ENCODE peak calls at places on chromosomes 3 and 15, in four cellular contexts. N, G, I and Y are unnamed samples.

GRCh38 chr15:48559270-48559669 is 86.2 kb downstream of the FBN1 start:
- DNase-seq in N (no peak), G (no peak), I (no peak), Y (no peak)

GRCh38 chr15:70415330-70415884 is 317.7 kb upstream of the TLE3 start:
- DNase-seq in N (no peak), G (no peak), I (no peak), Y (no peak)

GRCh38 chr3:89954135-89954534 is 846.7 kb downstream of the EPHA3 start:
- DNase-seq in N (no peak), G (no peak), I (no peak), Y (no peak)

GRCh38 chr15:38129531-38130199 is 123.0 kb upstream of the SPRED1 start:
- DNase-seq in N (peak; percentile 39), G (no peak), I (peak; percentile 7), Y (no peak)

GRCh38 chr15:40894689-40895308 is 549 bp downstream of the VPS18 start:
- DNase-seq in N (no peak), G (no peak), I (peak; percentile 83), Y (peak; percentile 68)

GRCh38 chr15:69012761-69013364 is 1.6 kb upstream of the NOX5 start:
- DNase-seq in N (no peak), G (no peak), I (no peak), Y (no peak)

GRCh38 chr3:148126962-148127361 is 570.7 kb upstream of the AGTR1 start:
- DNase-seq in N (no peak), G (no peak), I (no peak), Y (no peak)

GRCh38 chr15:55712363-55712762 is 30.6 kb downstream of the PRTG start:
- DNase-seq in N (no peak), G (no peak), I (no peak), Y (no peak)

GRCh38 chr15:39886418-39886817 is 33.6 kb downstream of the GPR176 start:
- DNase-seq in N (no peak), G (no peak), I (no peak), Y (no peak)

GRCh38 chr3:134311265-134311664 is 60.6 kb upstream of the RYK start:
- DNase-seq in N (no peak), G (no peak), I (no peak), Y (no peak)

GRCh38 chr3:54988302-54989022 is 60.6 kb upstream of the LRTM1 start:
- DNase-seq in N (no peak), G (peak; percentile 55), I (no peak), Y (no peak)

GRCh38 chr3:169871129-169871886 is 1.6 kb upstream of the LRRC31 start:
- DNase-seq in N (no peak), G (no peak), I (no peak), Y (no peak)

GRCh38 chr15:51227967-51228783 is 110.2 kb downstream of the CYP19A1 start:
- DNase-seq in N (peak; percentile 76), G (no peak), I (peak; percentile 86), Y (peak; percentile 36)

GRCh38 chr3:126515066-126515706 is 2.4 kb downstream of the UROC1 start:
- DNase-seq in N (no peak), G (no peak), I (no peak), Y (no peak)

GRCh38 chr15:44340410-44340809 is 51.9 kb downstream of the GOLM2 start:
- DNase-seq in N (no peak), G (peak; percentile 80), I (no peak), Y (no peak)

DNA sequence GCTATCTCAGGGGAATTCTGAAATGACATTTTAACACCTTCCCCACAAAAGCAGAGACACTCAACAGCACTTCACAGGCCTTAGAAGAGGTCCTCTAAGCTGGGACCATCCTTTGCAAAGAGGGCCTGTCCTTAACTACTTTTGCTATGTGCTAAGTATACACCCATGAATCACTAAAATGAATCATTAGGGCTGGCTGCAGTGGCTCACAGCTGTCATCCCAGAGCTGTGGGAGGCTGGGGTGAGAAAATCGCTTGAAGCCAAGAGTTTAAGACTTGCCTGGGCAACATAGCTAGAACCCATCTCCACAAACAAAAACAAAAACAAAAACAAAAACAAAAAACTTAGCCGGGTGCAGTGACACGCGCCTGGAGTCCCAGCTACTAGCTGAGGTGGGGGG is 53.9 kb upstream of the MELTF start:
- DNase-seq in N (no peak), G (no peak), I (no peak), Y (no peak)
- TF ChIP-seq POLR2AphosphoS5 in N (no peak), G (no peak), I (no peak), Y (no peak)

GRCh38 chr3:164095949-164096348 is 982.3 kb downstream of the SI start:
- DNase-seq in N (no peak), G (no peak), I (no peak), Y (no peak)
- TF ChIP-seq POLR2AphosphoS5 in N (no peak), G (no peak), I (no peak), Y (no peak)

DNA sequence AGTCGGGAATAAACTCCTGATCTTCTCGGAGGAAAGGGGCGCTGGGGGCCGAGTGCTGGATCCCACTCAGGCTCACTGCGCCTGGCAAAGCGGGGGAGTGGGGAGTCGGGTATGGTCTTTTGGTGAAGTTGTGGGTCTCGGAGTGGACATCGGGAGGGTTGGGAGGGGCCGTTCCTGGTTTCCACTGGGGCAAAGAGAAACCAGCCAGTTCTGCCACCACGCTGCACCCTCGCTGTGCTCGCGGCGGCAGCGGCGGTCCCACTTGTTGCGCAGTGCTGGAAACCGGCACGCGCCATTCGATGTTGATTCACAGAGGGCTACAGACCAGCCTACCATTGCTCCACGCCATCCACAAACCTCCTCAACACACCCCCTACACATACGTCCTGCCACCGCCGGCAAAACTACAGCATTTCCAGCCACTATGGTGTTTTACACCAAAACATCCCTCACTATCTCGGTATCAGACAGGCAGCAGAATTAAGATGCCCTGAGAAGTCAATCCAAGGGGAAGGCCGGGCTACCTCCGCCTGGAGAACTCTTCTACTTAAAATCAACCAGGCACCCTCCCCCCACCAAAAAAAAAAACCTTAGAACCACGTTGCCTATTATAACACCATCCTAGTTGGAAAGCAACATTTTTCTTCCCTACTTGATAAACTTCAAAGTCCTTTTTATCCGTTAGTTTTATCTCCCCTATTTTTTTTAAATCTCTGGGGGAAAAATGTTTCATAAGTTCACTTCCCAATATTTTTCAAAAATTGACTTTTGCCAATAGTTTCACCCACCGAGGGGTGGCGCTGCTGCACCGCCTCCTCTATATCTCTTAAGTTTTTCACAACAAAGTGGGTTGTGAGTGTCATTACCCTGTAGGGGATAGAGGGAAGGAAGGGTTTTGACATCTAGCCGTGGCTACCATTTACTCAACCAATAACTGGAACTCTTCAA is 3.6 kb downstream of the BCL6 start:
- DNase-seq in N (no peak), G (no peak), I (peak; percentile 71), Y (no peak)
- TF ChIP-seq POLR2AphosphoS5 in N (no peak), G (no peak), I (no peak), Y (no peak)

GRCh38 chr3:9476935-9477334 is 76.7 kb downstream of the LHFPL4 start:
- DNase-seq in N (no peak), G (no peak), I (no peak), Y (no peak)
- TF ChIP-seq POLR2AphosphoS5 in N (peak; percentile 22), G (no peak), I (peak; percentile 16), Y (no peak)

GRCh38 chr15:33985751-33986150 is 17.5 kb downstream of the CHRM5 start:
- DNase-seq in N (no peak), G (no peak), I (no peak), Y (no peak)

GRCh38 chr15:33987444-33987843 is 19.1 kb downstream of the CHRM5 start:
- DNase-seq in N (no peak), G (no peak), I (no peak), Y (no peak)

GRCh38 chr15:33985287-33985686 is 17.0 kb downstream of the CHRM5 start:
- DNase-seq in N (no peak), G (no peak), I (no peak), Y (no peak)

GRCh38 chr15:33994005-33994615 is 25.8 kb downstream of the CHRM5 start:
- DNase-seq in N (no peak), G (no peak), I (no peak), Y (no peak)

GRCh38 chr15:33988384-33988783 is 20.1 kb downstream of the CHRM5 start:
- DNase-seq in N (no peak), G (no peak), I (no peak), Y (no peak)
- TF ChIP-seq POLR2AphosphoS5 in N (no peak), G (no peak), I (no peak), Y (no peak)

GRCh38 chr15:85727068-85727467 is 67.7 kb downstream of the KLHL25 start:
- DNase-seq in N (no peak), G (no peak), I (no peak), Y (no peak)

GRCh38 chr15:85733415-85733814 is 61.3 kb downstream of the KLHL25 start:
- DNase-seq in N (no peak), G (no peak), I (no peak), Y (no peak)

GRCh38 chr15:85726446-85726845 is 68.3 kb downstream of the KLHL25 start:
- DNase-seq in N (no peak), G (no peak), I (no peak), Y (no peak)

GRCh38 chr15:85725564-85725963 is 69.2 kb downstream of the KLHL25 start:
- DNase-seq in N (no peak), G (no peak), I (no peak), Y (no peak)

DNA sequence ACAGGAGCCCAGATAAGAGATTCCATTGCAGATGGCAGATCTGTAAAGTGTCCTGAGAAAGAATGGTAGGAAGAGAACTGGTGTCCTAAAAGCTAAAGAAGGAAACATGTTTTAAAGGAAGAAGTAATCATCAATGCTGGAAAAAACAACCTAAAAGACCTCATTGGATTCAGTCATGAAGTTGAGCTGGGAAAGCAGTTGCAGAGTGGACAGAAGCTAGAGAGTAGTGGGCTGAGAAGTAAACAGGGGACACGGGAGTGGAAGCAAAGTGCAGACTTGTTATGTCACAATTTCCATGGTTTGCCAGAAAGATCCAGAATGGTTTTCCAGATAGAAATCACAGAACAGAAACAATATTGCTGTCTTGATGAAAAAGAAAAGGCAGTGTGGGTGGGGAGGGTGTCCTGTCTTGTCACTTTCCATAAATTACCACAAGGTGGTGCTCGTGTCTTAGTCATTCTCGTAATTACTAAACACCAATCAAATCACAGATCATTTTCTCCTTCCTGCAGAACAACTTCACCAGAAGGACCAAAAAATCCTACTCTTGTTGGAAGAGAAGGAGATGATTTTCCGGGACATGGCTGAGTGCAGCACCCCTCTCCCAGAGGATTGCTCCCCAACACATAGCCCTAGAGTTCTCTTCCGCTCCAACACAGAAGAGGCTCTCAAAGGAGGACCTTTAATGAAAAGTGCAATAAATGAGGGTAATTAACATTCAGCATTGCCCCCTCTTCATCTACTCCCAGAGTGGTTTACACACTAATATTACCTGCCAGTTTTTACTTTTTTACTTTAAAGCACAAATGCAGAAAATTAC is 64.5 kb downstream of the KLHL25 start:
- DNase-seq in N (no peak), G (peak; percentile 51), I (peak; percentile 66), Y (no peak)
- TF ChIP-seq POLR2AphosphoS5 in N (no peak), G (no peak), I (no peak), Y (no peak)

DNA sequence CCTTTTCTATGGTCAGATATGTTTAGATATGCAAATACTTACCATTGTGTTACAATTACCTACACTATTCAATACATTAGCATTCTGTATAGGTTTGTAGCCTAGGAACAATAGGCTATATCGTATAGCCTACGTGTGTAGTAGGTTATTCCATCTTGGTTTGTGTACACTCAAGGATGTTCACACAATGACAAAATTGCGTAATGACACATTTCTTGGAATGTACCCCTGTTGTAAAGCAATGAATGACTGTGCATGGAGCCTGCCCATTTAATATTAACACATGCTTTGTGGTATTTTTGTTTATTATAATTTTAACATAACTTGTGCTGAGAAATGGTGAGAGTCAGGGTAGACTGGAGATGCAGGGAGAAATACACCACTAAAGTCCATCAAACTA is 154.9 kb downstream of the LEKR1 start:
- DNase-seq in N (no peak), G (no peak), I (no peak), Y (no peak)
- TF ChIP-seq POLR2AphosphoS5 in N (no peak), G (no peak), I (no peak), Y (no peak)